ENCODE peak calls at places on chromosomes 4 and X, in four cellular contexts. G, J, W and Q are unnamed samples.

GRCh38 chr4:40675166-40675565 is 45.5 kb upstream of the RBM47 start:
- DNase-seq in J (no peak), G (no peak), W (no peak), Q (no peak)

GRCh38 chr4:152628128-152628527 is 51.7 kb downstream of the TMEM154 start:
- DNase-seq in G (no peak), W (no peak), J (no peak), Q (no peak)

GRCh38 chr4:108834787-108835384 is 72.0 kb upstream of the ETNPPL start:
- DNase-seq in G (no peak), J (peak; percentile 44), W (peak; percentile 23), Q (peak; percentile 29)

GRCh38 chr4:89299153-89299789 is 8.3 kb downstream of the GPRIN3 start:
- DNase-seq in G (no peak), J (peak; percentile 2), W (no peak), Q (no peak)

GRCh38 chr4:39054497-39054896 is 7.5 kb upstream of the KLHL5 start:
- DNase-seq in W (no peak), G (no peak), J (peak; percentile 41), Q (no peak)

GRCh38 chrX:107731831-107732502 is 43.6 kb downstream of the TSC22D3 start:
- DNase-seq in J (peak; percentile 85), G (peak; percentile 52), W (no peak), Q (peak; percentile 61)

GRCh38 chr4:157045507-157046127 is 30.3 kb upstream of the GLRB start:
- DNase-seq in J (peak; percentile 6), G (no peak), W (peak; percentile 47), Q (peak; percentile 68)

GRCh38 chr4:4606321-4606720 is 64.5 kb upstream of the STX18 start:
- DNase-seq in G (no peak), J (peak; percentile 18), W (no peak), Q (no peak)

GRCh38 chrX:119121341-119121740 is 6.3 kb downstream of the KIAA1210 start:
- DNase-seq in W (no peak), G (no peak), J (no peak), Q (no peak)

GRCh38 chr4:102519925-102520324 is 18.8 kb downstream of the NFKB1 start:
- DNase-seq in W (no peak), G (no peak), J (no peak), Q (no peak)

GRCh38 chr4:126191536-126191935 is 876.8 kb downstream of the FAT4 start:
- DNase-seq in W (no peak), G (no peak), J (no peak), Q (no peak)
- TF ChIP-seq ELF4 in W (no peak), G (no peak), J (no peak), Q (no peak)

GRCh38 chrX:23501974-23502373 is 165.3 kb upstream of the PRDX4 start:
- DNase-seq in G (no peak), W (no peak), J (no peak), Q (no peak)

GRCh38 chrX:23505531-23506303 is 161.6 kb upstream of the PRDX4 start:
- DNase-seq in G (no peak), J (no peak), W (no peak), Q (no peak)

GRCh38 chrX:23504540-23504884 is 162.8 kb upstream of the PRDX4 start:
- DNase-seq in W (no peak), J (no peak), G (no peak), Q (no peak)

GRCh38 chrX:23503835-23504539 is 163.3 kb upstream of the PRDX4 start:
- DNase-seq in W (peak; percentile 15), J (no peak), G (no peak), Q (no peak)

GRCh38 chrX:23504895-23505294 is 162.4 kb upstream of the PRDX4 start:
- DNase-seq in W (no peak), G (no peak), J (no peak), Q (no peak)
- TF ChIP-seq ELF4 in W (no peak), G (no peak), J (no peak), Q (no peak)

DNA sequence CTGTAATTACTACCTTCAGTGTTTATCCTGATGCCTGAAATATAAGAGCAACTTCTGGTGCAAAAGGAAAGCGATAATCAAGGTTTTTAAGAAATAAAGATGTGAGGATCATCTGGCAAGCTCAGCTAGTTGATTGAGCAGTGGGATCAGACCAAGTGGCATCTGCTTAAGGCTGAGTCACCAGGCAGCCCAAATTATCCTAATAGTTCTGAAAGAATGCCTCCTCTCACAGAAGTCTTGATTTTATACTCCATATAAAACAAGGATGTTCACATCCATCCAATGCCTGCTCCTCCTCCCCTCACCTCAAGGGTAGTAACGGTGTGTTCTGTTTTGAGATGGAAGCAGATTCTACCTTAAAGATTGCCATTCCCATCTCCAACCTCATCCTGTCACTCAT is 134.5 kb upstream of the RASGEF1B start:
- DNase-seq in G (no peak), J (no peak), W (no peak), Q (no peak)
- TF ChIP-seq ELF4 in G (no peak), J (no peak), W (no peak), Q (no peak)

GRCh38 chrX:153766098-153766817 is 2.2 kb downstream of the PLXNB3 start:
- DNase-seq in J (peak; percentile 91), G (no peak), W (peak; percentile 48), Q (no peak)
- TF ChIP-seq ELF4 in J (no peak), G (no peak), W (no peak), Q (no peak)

GRCh38 chr4:7334521-7335275 is 100.0 kb downstream of the PSAPL1 start:
- DNase-seq in W (no peak), G (no peak), J (no peak), Q (no peak)
- TF ChIP-seq ELF4 in W (no peak), G (no peak), J (no peak), Q (no peak)

DNA sequence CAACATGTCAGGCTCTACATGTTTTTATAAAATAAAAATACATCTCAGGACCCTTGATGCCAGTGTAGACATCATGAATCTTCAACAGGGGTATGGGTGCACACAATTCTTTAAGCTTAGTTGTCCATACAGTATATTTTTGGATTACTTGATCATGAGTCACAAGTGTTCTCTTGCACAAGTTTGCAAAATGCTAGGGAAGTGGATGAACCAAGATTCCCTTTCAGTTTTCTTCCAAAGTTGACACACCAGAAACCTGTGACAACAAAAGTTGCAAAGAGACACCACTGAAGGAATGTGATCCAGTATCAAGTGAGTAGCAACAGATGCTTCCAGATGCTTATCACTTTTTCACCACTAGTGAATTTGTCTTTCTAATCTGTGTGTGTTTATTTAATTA is 1021.2 kb downstream of the PCDH7 start:
- DNase-seq in J (no peak), W (no peak), G (no peak), Q (no peak)
- TF ChIP-seq ELF4 in J (no peak), W (no peak), G (no peak), Q (no peak)

DNA sequence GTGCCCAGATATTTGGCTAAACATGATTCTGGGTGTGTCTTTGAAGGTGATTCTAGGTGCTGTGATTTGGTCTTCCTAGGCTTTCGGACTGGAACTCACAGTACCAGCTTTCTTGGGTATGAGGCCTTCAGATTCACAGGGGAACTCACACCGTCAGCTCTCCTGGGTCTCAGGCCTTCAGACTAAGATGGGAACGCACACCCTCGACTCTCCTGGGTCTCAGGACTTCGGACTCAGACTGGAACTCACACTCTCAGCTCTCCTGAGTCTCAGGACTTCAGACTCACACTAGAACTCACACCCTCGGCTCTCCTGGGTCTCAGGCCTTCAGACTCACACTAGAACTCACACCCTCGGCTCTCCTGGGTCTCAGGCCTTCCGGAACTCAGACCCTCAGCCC is 137.7 kb downstream of the CRLF2 start:
- DNase-seq in G (no peak), J (no peak), W (no peak), Q (no peak)
- TF ChIP-seq ELF4 in G (no peak), J (no peak), W (no peak), Q (no peak)

GRCh38 chr4:5828005-5828391 is 64.9 kb downstream of the CRMP1 start:
- DNase-seq in W (no peak), G (no peak), J (no peak), Q (no peak)

GRCh38 chr4:5824635-5825034 is 68.3 kb downstream of the CRMP1 start:
- DNase-seq in W (peak; percentile 18), J (peak; percentile 49), G (peak; percentile 37), Q (peak; percentile 64)

GRCh38 chr4:5825642-5826041 is 67.2 kb downstream of the CRMP1 start:
- DNase-seq in G (no peak), J (no peak), W (no peak), Q (no peak)

GRCh38 chr4:5826437-5827107 is 66.3 kb downstream of the CRMP1 start:
- DNase-seq in G (no peak), W (no peak), J (no peak), Q (no peak)

DNA sequence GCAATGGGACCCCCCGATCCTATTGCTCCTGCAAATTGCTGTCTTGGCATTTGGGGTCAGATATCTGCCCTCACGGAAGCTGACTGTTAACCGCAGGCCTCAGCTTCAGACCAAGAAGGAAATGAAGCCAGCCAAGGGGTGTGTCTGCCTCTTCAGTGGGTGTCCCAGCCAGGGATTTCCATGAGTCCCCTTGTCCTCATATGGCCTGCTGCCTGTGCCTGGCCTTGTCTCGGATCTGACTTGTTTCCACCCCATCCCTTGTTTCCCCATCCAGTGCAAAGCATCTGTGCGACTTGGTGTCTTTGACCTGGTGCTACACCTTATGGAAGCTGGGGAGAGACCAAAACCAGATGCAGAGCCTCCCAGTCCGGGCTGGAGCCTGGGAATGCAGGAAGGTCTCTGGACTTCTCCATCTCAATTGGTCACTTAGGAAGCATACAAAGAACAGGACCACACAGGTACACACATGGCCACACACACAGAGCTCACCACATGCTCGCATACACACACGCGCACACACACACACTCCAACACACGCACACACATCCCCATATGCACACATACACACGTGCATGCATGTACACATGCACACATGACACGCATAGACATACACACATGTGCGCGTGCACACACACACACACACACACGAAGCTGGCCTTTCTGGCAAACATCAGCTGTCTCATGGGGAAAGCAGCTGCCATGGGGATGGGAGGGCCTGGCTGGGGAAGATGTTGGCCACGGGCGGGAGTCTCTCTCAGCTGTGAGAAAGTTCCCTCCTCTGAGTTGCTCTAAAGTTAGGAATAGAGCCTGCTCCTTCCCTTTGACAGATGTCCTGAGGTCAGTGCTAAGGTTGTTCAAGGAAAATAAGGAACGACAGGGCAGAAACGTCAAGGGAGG is 65.5 kb downstream of the CRMP1 start:
- DNase-seq in G (no peak), J (no peak), W (no peak), Q (no peak)
- TF ChIP-seq ELF4 in G (no peak), J (no peak), W (no peak), Q (no peak)